ENCODE peak calls at places on chromosome 7, in five cellular contexts. B, T, H, W and V are unnamed samples.

GRCh38 chr7:29177963-29178612 is 16.5 kb upstream of the CHN2 start:
- DNase-seq in B (no peak), W (no peak), H (peak; percentile 29), T (peak; percentile 53), V (no peak)

GRCh38 chr7:816751-817671 is 15.3 kb upstream of the SUN1 start:
- DNase-seq in B (peak; percentile 79), H (peak; percentile 72), W (no peak), T (no peak), V (no peak)

GRCh38 chr7:105098863-105099515 is 85.0 kb downstream of the KMT2E start:
- DNase-seq in H (no peak), W (no peak), T (no peak), B (peak; percentile 11), V (no peak)

GRCh38 chr7:24406053-24406561 is 122.1 kb downstream of the NPY start:
- DNase-seq in B (no peak), H (peak; percentile 2), T (no peak), W (no peak), V (no peak)

GRCh38 chr7:93374345-93374940 is 142.3 kb downstream of the VPS50 start:
- DNase-seq in B (peak; percentile 20), T (no peak), H (no peak), W (peak; percentile 18), V (peak; percentile 3)

GRCh38 chr7:100726998-100727761 is 6.2 kb upstream of the ZAN start:
- DNase-seq in T (no peak), B (no peak), H (no peak), W (no peak), V (peak; percentile 77)

GRCh38 chr7:47758546-47758945 is 176.6 kb upstream of the TNS3 start:
- DNase-seq in W (no peak), T (no peak), B (no peak), H (no peak), V (peak; percentile 17)

GRCh38 chr7:138244606-138245005 is 168.3 kb downstream of the AKR1D1 start:
- DNase-seq in T (no peak), B (no peak), H (no peak), W (no peak), V (no peak)

GRCh38 chr7:34107306-34107705 is 202.0 kb downstream of the BMPER start:
- DNase-seq in T (no peak), W (no peak), H (no peak), B (no peak), V (peak; percentile 38)

GRCh38 chr7:112790651-112790973 is 419 bp upstream of the TMEM168 start:
- DNase-seq in B (no peak), T (no peak), W (no peak), H (no peak), V (no peak)

GRCh38 chr7:47937065-47937687 is 11.1 kb downstream of the PKD1L1 start:
- DNase-seq in W (no peak), T (no peak), H (peak; percentile 12), B (no peak), V (no peak)

GRCh38 chr7:38411404-38411803 is 138.0 kb upstream of the TARP start:
- DNase-seq in B (no peak), W (no peak), H (no peak), T (no peak), V (no peak)

GRCh38 chr7:140506788-140507464 is 27.6 kb upstream of the MKRN1 start:
- DNase-seq in H (no peak), B (peak; percentile 97), T (no peak), W (peak; percentile 96), V (peak; percentile 36)

GRCh38 chr7:157013602-157014549 is 3.4 kb upstream of the MNX1 start:
- DNase-seq in H (no peak), B (no peak), W (peak; percentile 54), T (no peak), V (no peak)

GRCh38 chr7:919924-920341 is 34.5 kb downstream of the ADAP1 start:
- DNase-seq in B (no peak), W (no peak), T (peak; percentile 44), H (no peak), V (no peak)

GRCh38 chr7:50852901-50853300 is 70.2 kb upstream of the GRB10 start:
- DNase-seq in T (no peak), W (no peak), B (no peak), H (no peak), V (no peak)

GRCh38 chr7:132934017-132934416 is 147.9 kb downstream of the CHCHD3 start:
- DNase-seq in B (no peak), H (no peak), W (no peak), T (no peak), V (no peak)